ENCODE peak calls at places on chromosomes 2 and 18, in six cellular contexts. E is PC-3, S is breast epithelium, I is aorta, A is neuronal stem cell, O is colonic mucosa. K is an unnamed sample.

GRCh38 chr18:79393181-79393598 is 2.5 kb upstream of the NFATC1 start:
- DNase-seq in E (no peak), S (no peak), I (peak; percentile 60), A (no peak), O (no peak), K (no peak)

GRCh38 chr18:8705941-8706544 is 687 bp downstream of the MTCL1 start:
- DNase-seq in E (peak; percentile 10), S (no peak), I (peak; percentile 56), A (no peak), O (no peak), K (no peak)

GRCh38 chr2:26168785-26169184 is 4.1 kb upstream of the GAREM2 start:
- DNase-seq in E (no peak), S (no peak), I (no peak), A (no peak), O (no peak), K (no peak)

GRCh38 chr2:241774419-241775222 is 2.0 kb upstream of the GAL3ST2 start:
- DNase-seq in E (peak; percentile 38), S (no peak), I (no peak), A (no peak), O (peak; percentile 88), K (no peak)

GRCh38 chr2:147331790-147332419 is 512.9 kb upstream of the ACVR2A start:
- DNase-seq in E (peak; percentile 79), S (no peak), I (no peak), A (peak; percentile 17), O (peak; percentile 42), K (no peak)

GRCh38 chr2:36266536-36267121 is 88.9 kb upstream of the CRIM1 start:
- DNase-seq in E (no peak), S (no peak), I (no peak), A (no peak), O (no peak), K (no peak)

GRCh38 chr2:240287011-240287410 is 146.6 kb upstream of the OTOS start:
- DNase-seq in E (no peak), S (no peak), I (no peak), A (no peak), O (no peak), K (no peak)

GRCh38 chr2:8298783-8299182 is 383.1 kb upstream of the ID2 start:
- DNase-seq in E (no peak), S (no peak), I (peak; percentile 57), A (no peak), O (peak; percentile 36), K (no peak)

GRCh38 chr2:158973111-158973510 is 4.7 kb downstream of the TANC1 start:
- DNase-seq in E (peak; percentile 83), S (no peak), I (no peak), A (no peak), O (no peak), K (no peak)
- H3K4me1 ChIP-seq in E (peaks cover 37% of the 10 kb centered on the region), S (peaks cover 13% of the 10 kb centered on the region), I (no peaks in the 10 kb centered on the region), A (peaks cover 8% of the 10 kb centered on the region), O (no peaks in the 10 kb centered on the region), K (peaks cover 3% of the 10 kb centered on the region)

DNA sequence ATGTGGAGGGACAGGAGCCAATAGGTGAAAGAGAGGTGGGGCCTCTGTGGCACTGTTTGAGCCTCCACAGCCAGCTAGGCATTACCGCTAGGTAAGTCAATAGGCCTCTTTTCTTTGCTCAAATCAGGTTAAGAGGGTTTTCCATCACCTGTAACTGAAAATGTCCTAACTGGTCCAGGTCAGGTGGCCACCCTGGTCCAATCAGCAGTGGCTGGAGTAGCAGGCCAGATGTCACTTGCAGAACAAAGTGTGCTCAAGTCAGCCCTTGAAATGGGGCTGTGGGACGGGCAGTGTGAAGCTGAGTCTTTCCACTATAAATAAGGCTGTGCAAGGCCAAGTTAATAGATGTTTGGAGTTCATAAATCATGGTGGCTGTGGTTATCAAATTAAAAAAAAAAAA is 20.9 kb downstream of the FBXO36 start:
- DNase-seq in E (no peak), S (no peak), I (no peak), A (no peak), O (no peak), K (no peak)
- H3K27ac ChIP-seq in E (no peak overlapping the region), S (no peak overlapping the region), I (no peak overlapping the region), A (no peak overlapping the region), O (no peak overlapping the region), K (no peak overlapping the region)

GRCh38 chr2:207733597-207734240 is 22.3 kb downstream of the CCNYL1 start:
- DNase-seq in E (no peak), S (no peak), I (no peak), A (no peak), O (no peak), K (no peak)

GRCh38 chr2:207734636-207735512 is 23.4 kb downstream of the CCNYL1 start:
- DNase-seq in E (no peak), S (no peak), I (no peak), A (no peak), O (peak; percentile 47), K (no peak)

GRCh38 chr2:207729465-207729998 is 18.1 kb downstream of the CCNYL1 start:
- DNase-seq in E (no peak), S (no peak), I (no peak), A (no peak), O (no peak), K (no peak)

GRCh38 chr2:207734264-207734635 is 22.8 kb downstream of the CCNYL1 start:
- DNase-seq in E (peak; percentile 70), S (no peak), I (no peak), A (no peak), O (no peak), K (no peak)

DNA sequence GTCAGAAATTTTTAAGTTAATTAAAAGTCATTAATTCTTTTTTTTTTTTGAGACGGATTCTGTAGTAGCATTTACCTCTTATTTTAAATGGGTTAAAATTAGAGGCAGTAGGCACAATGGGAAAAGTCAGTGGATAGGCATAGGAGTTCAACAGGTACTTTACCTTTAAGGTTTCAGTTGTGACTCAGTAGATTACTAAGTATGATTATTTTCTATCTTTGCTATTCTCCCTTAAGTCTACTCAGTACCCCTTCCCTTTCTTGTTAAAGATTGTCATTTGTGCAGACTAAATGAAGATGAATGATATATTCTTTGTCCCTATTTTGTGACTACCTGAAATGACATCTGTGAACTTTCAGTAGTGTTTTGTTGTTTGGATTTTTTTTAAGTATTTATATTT is 19.7 kb downstream of the CCNYL1 start:
- DNase-seq in E (no peak), S (no peak), I (no peak), A (no peak), O (no peak), K (no peak)
- H3K4me1 ChIP-seq in E (peaks cover 16% of the 10 kb centered on the region), S (no peaks in the 10 kb centered on the region), I (no peaks in the 10 kb centered on the region), A (no peaks in the 10 kb centered on the region), O (no peaks in the 10 kb centered on the region), K (no peaks in the 10 kb centered on the region)

DNA sequence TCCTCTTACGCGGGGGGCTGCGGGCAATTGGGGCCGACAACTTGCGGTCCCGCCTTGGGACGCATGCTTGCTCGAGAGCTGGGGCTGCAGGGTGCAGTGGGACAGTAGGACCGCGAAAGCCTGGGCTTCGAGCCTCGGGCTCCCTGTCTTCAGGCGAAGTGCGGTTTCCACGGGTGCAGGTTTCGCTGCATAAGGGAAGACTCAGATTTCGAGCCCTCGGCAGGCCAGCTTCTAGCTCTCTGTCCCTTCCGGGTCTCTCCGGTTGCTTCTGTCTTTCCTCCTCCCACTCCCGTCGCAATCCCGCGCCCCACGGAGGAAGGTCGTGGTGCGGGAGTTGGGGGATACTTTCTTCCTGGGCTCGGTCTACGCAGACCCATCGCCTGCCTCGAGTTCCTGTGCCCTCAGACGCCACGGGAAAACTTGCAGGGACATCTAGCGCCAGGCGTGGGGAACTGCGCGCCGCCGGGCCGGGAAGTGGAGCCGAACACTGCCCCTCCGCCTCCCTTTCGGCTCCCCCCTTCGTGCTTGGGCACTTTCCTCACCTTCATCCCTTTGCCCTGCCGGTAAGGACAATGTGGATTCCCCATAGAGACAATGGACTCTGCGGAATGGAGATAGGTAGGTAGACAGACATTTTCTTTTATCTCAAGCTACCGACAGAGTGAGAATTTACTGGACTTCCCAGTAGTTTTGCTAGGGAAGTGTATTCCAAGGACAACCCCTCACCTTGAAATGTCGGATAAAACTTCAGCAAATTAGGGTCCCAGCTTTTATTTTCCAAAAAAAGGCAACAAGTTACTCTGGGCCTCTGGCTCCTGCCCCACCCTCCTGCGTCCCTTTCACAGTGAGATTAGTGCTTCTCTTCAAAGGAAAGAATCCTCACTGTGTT is 4.2 kb upstream of the HOXD13 start:
- DNase-seq in E (peak; percentile 61), S (no peak), I (no peak), A (no peak), O (peak; percentile 66), K (no peak)
- H3K27ac ChIP-seq in E (no peak overlapping the region), S (no peak overlapping the region), I (no peak overlapping the region), A (no peak overlapping the region), O (no peak overlapping the region), K (no peak overlapping the region)

GRCh38 chr2:86203614-86204013 is 4.4 kb downstream of the MRPL35 start:
- DNase-seq in E (no peak), S (no peak), I (no peak), A (no peak), O (no peak), K (no peak)

GRCh38 chr2:86202702-86203101 is 3.4 kb downstream of the MRPL35 start:
- DNase-seq in E (no peak), S (no peak), I (no peak), A (no peak), O (no peak), K (no peak)

GRCh38 chr2:86201951-86202692 is 2.9 kb downstream of the MRPL35 start:
- DNase-seq in E (no peak), S (no peak), I (no peak), A (no peak), O (no peak), K (no peak)

GRCh38 chr2:86195055-86195807 is at the start of gene IMMT:
- DNase-seq in E (peak; percentile 97), S (peak; percentile 96), I (peak; percentile 98), A (peak; percentile 93), O (peak; percentile 96), K (peak; percentile 85)

GRCh38 chr2:86199834-86200177 is 549 bp downstream of the MRPL35 start:
- DNase-seq in E (no peak), S (no peak), I (no peak), A (no peak), O (no peak), K (no peak)
- H3K4me1 ChIP-seq in E (peaks cover 16% of the 10 kb centered on the region), S (no peaks in the 10 kb centered on the region), I (no peaks in the 10 kb centered on the region), A (peaks cover 12% of the 10 kb centered on the region), O (peaks cover 15% of the 10 kb centered on the region), K (peaks cover under 1% of the 10 kb centered on the region)

GRCh38 chr2:182920631-182921056 is 54.2 kb upstream of the FRZB start:
- DNase-seq in E (no peak), S (no peak), I (no peak), A (no peak), O (no peak), K (no peak)

GRCh38 chr2:182918961-182919360 is 52.5 kb upstream of the FRZB start:
- DNase-seq in E (no peak), S (no peak), I (no peak), A (no peak), O (no peak), K (no peak)

GRCh38 chr2:182920089-182920488 is 53.7 kb upstream of the FRZB start:
- DNase-seq in E (no peak), S (no peak), I (no peak), A (no peak), O (no peak), K (no peak)

GRCh38 chr2:182924311-182924710 is 57.9 kb upstream of the FRZB start:
- DNase-seq in E (no peak), S (no peak), I (no peak), A (no peak), O (no peak), K (no peak)

DNA sequence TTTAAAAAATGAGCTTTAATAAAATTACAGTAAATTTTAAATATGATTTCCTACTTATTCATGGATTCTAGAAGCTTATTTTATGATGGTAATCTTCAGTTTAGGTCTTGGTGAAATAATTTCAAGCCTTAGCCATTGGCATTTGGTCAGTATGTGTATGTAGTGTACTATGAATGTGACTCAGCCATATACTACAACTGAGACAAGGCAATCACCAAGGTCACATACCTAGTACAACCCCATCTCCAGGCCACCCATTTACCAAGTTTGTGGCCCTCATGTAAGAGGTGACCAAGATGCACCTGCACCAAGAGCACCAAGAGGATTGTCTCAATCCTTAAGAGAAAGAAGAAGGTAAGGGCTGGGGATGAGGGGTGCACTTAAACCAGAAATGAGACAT is 54.8 kb upstream of the FRZB start:
- DNase-seq in E (no peak), S (no peak), I (no peak), A (no peak), O (no peak), K (no peak)
- H3K27ac ChIP-seq in E (no peak overlapping the region), S (no peak overlapping the region), I (no peak overlapping the region), A (no peak overlapping the region), O (no peak overlapping the region), K (no peak overlapping the region)